ENCODE peak calls at places on chromosomes 11 and 22, in six cellular contexts. Y, D, W, V, E and A are unnamed samples.

GRCh38 chr22:39920134-39920743 is 19.4 kb downstream of the GRAP2 start:
- DNase-seq in Y (no peak), D (no peak), V (no peak), E (no peak), W (no peak), A (no peak)

GRCh38 chr22:24386814-24387550 is 40.4 kb upstream of the ADORA2A start:
- DNase-seq in V (no peak), E (no peak), W (no peak), Y (no peak), D (no peak), A (no peak)

GRCh38 chr11:17352925-17353227 is 1.3 kb downstream of the NCR3LG1 start:
- DNase-seq in W (no peak), E (no peak), V (peak), Y (peak), D (peak), A (no peak)

GRCh38 chr11:124817036-124817435 is 16.8 kb upstream of the MSANTD2 start:
- DNase-seq in D (no peak), Y (no peak), E (no peak), V (no peak), W (no peak), A (no peak)

GRCh38 chr11:124892750-124893454 is 4.8 kb downstream of the ROBO4 start:
- DNase-seq in E (no peak), Y (no peak), V (no peak), W (no peak), D (no peak), A (peak)

GRCh38 chr22:41360126-41360525 is 21.6 kb upstream of the TEF start:
- DNase-seq in E (no peak), Y (no peak), W (no peak), D (peak), V (no peak), A (no peak)

GRCh38 chr22:35102663-35103062 is 36.7 kb downstream of the ISX start:
- DNase-seq in E (peak), Y (no peak), W (no peak), D (peak), V (no peak), A (no peak)

GRCh38 chr11:94133752-94134151 is 5.1 kb downstream of the PANX1 start:
- DNase-seq in W (no peak), Y (no peak), D (no peak), E (no peak), V (no peak), A (no peak)

GRCh38 chr11:74773481-74773880 is 24.8 kb downstream of the RNF169 start:
- DNase-seq in D (peak), W (no peak), V (no peak), E (no peak), Y (no peak), A (no peak)

GRCh38 chr22:30640361-30640760 is 4.8 kb downstream of the SLC35E4 start:
- DNase-seq in D (no peak), E (no peak), Y (no peak), W (no peak), V (no peak), A (no peak)

GRCh38 chr22:37552560-37553163 is 7.6 kb upstream of the CDC42EP1 start:
- DNase-seq in W (no peak), V (no peak), D (peak), E (no peak), Y (no peak), A (no peak)

GRCh38 chr11:42552786-42553185 is 759.0 kb upstream of the API5 start:
- DNase-seq in D (peak), Y (no peak), V (no peak), E (no peak), W (no peak), A (no peak)

GRCh38 chr11:123145220-123145619 is 49.8 kb downstream of the CLMP start:
- DNase-seq in Y (peak), V (no peak), W (no peak), D (peak), E (no peak), A (no peak)

GRCh38 chr22:20799449-20799848 is 25.5 kb downstream of the SERPIND1 start:
- DNase-seq in W (no peak), V (no peak), E (no peak), D (no peak), Y (no peak), A (no peak)

GRCh38 chr22:37018815-37019308 is 385 bp downstream of the TST start:
- DNase-seq in V (no peak), Y (peak), W (peak), E (no peak), D (peak), A (no peak)

GRCh38 chr22:32987081-32987631 is 71.0 kb downstream of the SYN3 start:
- DNase-seq in W (no peak), D (no peak), E (no peak), Y (no peak), V (no peak), A (no peak)

GRCh38 chr11:3905080-3905953 is 49.9 kb downstream of the STIM1 start:
- DNase-seq in Y (no peak), V (peak), D (peak), W (no peak), E (peak), A (no peak)

GRCh38 chr11:74084796-74085541 is 76.1 kb upstream of the UCP3 start:
- DNase-seq in V (no peak), W (no peak), D (no peak), Y (no peak), E (no peak), A (no peak)

GRCh38 chr22:45127866-45128265 is 35.9 kb upstream of the NUP50 start:
- DNase-seq in D (no peak), V (no peak), E (no peak), Y (no peak), W (no peak), A (no peak)

GRCh38 chr11:10041803-10042202 is 252.2 kb downstream of the SBF2 start:
- DNase-seq in W (no peak), V (no peak), D (no peak), Y (no peak), E (no peak), A (no peak)

GRCh38 chr11:2674681-2675131 is 25.1 kb downstream of the KCNQ1OT1 start:
- DNase-seq in D (no peak), W (no peak), Y (no peak), E (no peak), V (no peak), A (peak)

GRCh38 chr22:30265851-30266444 is 703 bp downstream of the OSM start:
- DNase-seq in E (peak), W (peak), D (no peak), Y (peak), V (peak), A (no peak)

GRCh38 chr11:73939096-73939495 is 11.7 kb upstream of the DNAJB13 start:
- DNase-seq in W (no peak), V (no peak), Y (no peak), D (no peak), E (no peak), A (no peak)